ENCODE peak calls at places on chromosomes 11 and 22, in six cellular contexts. N, L, C, H, E and P are unnamed samples.
A peak's percentile ranks its signal among the peaks of the same experiment; 100 is the strongest.

GRCh38 chr11:3849297-3849874 is 6.1 kb upstream of the STIM1 start:
- DNase-seq in N (peak; percentile 53), E (no peak), H (peak; percentile 57), C (peak; percentile 41), L (no peak), P (no peak)

GRCh38 chr11:5605849-5606248 is 9.4 kb downstream of the TRIM6 start:
- DNase-seq in L (no peak), E (no peak), N (no peak), H (no peak), C (no peak), P (no peak)

GRCh38 chr22:30212996-30213441 is 33.5 kb downstream of the LIF start:
- DNase-seq in H (no peak), L (no peak), C (no peak), N (peak; percentile 47), E (no peak), P (peak; percentile 62)

GRCh38 chr11:72257551-72257950 is 13.6 kb upstream of the PHOX2A start:
- DNase-seq in C (no peak), N (no peak), L (no peak), E (no peak), H (no peak), P (no peak)

GRCh38 chr11:65501005-65501529 is 2.2 kb downstream of the MALAT1 start:
- DNase-seq in E (no peak), H (no peak), N (no peak), C (no peak), L (no peak), P (no peak)

GRCh38 chr22:46068908-46069481 is 81.3 kb upstream of the PPARA start:
- DNase-seq in N (no peak), C (no peak), H (no peak), E (no peak), L (no peak), P (no peak)

GRCh38 chr11:65891180-65892136 is 985 bp downstream of the CCDC85B start:
- DNase-seq in N (peak; percentile 65), E (no peak), C (peak; percentile 78), H (peak; percentile 73), L (peak; percentile 72), P (no peak)

GRCh38 chr11:2202071-2202899 is 30.7 kb upstream of the TH start:
- DNase-seq in C (no peak), L (no peak), N (peak; percentile 19), E (no peak), H (no peak), P (no peak)

GRCh38 chr11:79314906-79315689 is 125.7 kb downstream of the TENM4 start:
- DNase-seq in L (peak; percentile 56), E (no peak), H (no peak), C (no peak), N (no peak), P (no peak)

GRCh38 chr11:76918941-76919386 is 58.2 kb downstream of the ACER3 start:
- DNase-seq in C (peak; percentile 58), N (peak; percentile 45), E (peak; percentile 19), L (no peak), H (peak; percentile 50), P (peak; percentile 8)

GRCh38 chr11:58829736-58830135 is 14.8 kb downstream of the GLYATL2 start:
- DNase-seq in H (no peak), L (no peak), N (no peak), C (no peak), E (no peak), P (no peak)

GRCh38 chr11:34546511-34547206 is 33.1 kb upstream of the ELF5 start:
- DNase-seq in N (no peak), H (no peak), C (peak; percentile 57), E (no peak), L (no peak), P (no peak)

GRCh38 chr11:27084407-27084985 is 43.9 kb downstream of the BBOX1 start:
- DNase-seq in N (no peak), C (no peak), H (no peak), E (no peak), L (no peak), P (no peak)

GRCh38 chr11:2725367-2726300 is 25.8 kb upstream of the KCNQ1OT1 start:
- DNase-seq in N (no peak), L (no peak), H (no peak), E (no peak), C (peak; percentile 79), P (no peak)

GRCh38 chr11:117205211-117205818 is 6.1 kb downstream of the TAGLN start:
- DNase-seq in H (no peak), L (peak; percentile 56), N (no peak), E (no peak), C (no peak), P (no peak)

GRCh38 chr11:15208570-15209222 is 94.0 kb downstream of the INSC start:
- DNase-seq in E (no peak), C (peak; percentile 52), H (peak; percentile 83), N (peak; percentile 87), L (peak; percentile 92), P (peak; percentile 58)

GRCh38 chr11:89495951-89496350 is 4.8 kb upstream of the NOX4 start:
- DNase-seq in E (no peak), C (no peak), H (no peak), N (no peak), L (no peak), P (no peak)

GRCh38 chr11:11980841-11981308 is 27.6 kb downstream of the DKK3 start:
- DNase-seq in E (no peak), L (no peak), N (no peak), H (no peak), C (no peak), P (no peak)

GRCh38 chr11:70087446-70088167 is 9.5 kb downstream of the ANO1 start:
- DNase-seq in H (no peak), N (peak; percentile 51), L (peak; percentile 75), C (no peak), E (no peak), P (no peak)

GRCh38 chr22:28952857-28953256 is 69.5 kb downstream of the ZNRF3 start:
- DNase-seq in H (no peak), N (no peak), L (no peak), C (no peak), E (no peak), P (peak; percentile 29)

GRCh38 chr11:64249563-64250405 is 1.5 kb upstream of the PLCB3 start:
- DNase-seq in E (no peak), N (no peak), H (no peak), C (no peak), L (peak; percentile 65), P (no peak)

GRCh38 chr22:19971276-19972124 is 29.9 kb upstream of the TXNRD2 start:
- DNase-seq in N (no peak), H (no peak), L (no peak), C (no peak), E (no peak), P (no peak)

GRCh38 chr22:19970479-19971275 is 29.1 kb upstream of the TXNRD2 start:
- DNase-seq in H (peak; percentile 97), L (peak; percentile 96), C (peak; percentile 53), E (no peak), N (peak; percentile 91), P (peak; percentile 69)

GRCh38 chr22:19969141-19969928 is 27.7 kb upstream of the TXNRD2 start:
- DNase-seq in L (no peak), N (no peak), E (no peak), C (no peak), H (no peak), P (no peak)

GRCh38 chr22:19968450-19968891 is 26.9 kb upstream of the TXNRD2 start:
- DNase-seq in C (no peak), H (no peak), N (no peak), E (no peak), L (no peak), P (no peak)

DNA sequence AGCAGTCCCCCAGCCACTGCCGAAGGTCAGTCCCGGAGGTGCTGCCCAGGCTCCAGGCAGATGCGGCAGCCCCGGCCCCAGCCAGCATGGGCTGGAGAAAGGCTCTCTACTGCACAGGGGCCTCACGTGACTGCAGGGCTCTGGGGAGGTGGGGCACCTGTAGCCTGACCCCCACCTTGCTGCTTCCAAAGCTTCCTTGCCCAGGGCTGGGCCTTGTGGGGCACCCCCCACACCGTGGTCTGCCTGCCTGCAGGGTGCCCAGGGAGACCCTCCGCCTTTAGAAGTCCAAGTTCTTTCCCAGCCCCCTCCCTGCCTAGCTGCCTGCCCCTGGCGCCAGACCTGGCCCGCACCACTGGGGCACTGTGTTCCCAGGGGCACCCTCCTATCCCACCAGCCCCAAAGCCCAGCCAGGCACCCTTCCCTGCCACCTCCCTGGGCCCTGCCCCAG is 28.4 kb upstream of the TXNRD2 start:
- DNase-seq in H (no peak), C (no peak), E (no peak), L (no peak), N (no peak), P (no peak)
- TF ChIP-seq GABPA in H (no peak), C (no peak), E (no peak), L (no peak), N (no peak), P (no peak)

DNA sequence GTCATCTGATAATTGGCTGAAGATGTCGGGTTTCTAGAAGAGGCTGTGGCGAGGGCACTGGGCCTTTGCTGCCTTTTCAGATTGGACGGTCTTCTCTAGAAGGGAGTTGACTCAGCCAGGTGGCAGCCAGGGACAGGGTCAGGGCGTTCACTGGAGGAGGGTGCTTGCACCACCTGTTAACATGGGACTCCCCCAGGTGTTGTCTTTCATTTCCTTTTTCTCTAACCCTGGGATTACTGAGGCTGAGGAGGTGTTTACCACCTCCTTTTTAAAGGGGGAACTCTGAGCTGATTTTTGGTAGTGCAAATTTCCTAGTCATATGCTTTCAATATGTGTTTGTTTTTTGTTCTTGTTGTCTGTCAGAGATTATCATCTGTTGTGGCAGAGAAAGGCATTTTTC is 54.0 kb downstream of the LDLRAD3 start:
- DNase-seq in N (no peak), H (no peak), E (peak; percentile 24), C (no peak), L (no peak), P (no peak)
- TF ChIP-seq GABPA in N (no peak), H (no peak), E (no peak), C (no peak), L (no peak), P (no peak)

DNA sequence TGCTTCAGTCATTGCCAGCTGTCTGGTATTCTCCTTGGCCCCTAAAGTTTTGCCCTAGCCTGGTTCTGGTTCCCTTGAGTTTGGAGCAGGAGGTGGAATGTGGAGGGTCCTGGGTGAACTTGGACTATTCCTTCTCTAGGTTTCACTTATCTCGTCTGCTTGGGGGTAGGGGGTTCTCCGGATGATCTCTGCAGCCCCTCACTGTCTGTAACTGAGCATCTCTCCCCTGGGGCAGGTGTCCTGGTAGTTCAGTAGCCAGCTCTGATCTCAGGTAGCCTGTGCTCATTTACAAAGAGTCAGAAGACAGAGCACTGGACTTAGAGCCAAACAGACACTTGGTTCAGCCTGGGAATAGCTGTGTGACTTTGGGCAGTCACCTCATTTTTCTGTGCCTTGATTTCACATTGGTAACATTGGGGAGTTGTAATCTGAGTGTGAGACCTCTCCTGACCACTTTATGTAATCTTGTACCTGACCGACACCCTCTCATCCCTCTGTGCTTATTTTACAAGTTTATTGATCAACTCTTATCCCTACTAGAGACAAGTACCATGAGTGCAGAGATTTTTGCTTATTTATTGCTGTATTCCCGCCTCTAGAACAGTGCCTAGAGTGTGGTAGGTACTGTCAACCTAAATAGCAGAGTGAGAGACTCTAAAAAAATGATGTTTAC is 804 bp downstream of the CCDC134 start:
- DNase-seq in E (no peak), L (no peak), C (no peak), N (peak; percentile 10), H (no peak), P (no peak)
- TF ChIP-seq GABPA in E (no peak), L (no peak), C (no peak), N (no peak), H (no peak), P (no peak)

DNA sequence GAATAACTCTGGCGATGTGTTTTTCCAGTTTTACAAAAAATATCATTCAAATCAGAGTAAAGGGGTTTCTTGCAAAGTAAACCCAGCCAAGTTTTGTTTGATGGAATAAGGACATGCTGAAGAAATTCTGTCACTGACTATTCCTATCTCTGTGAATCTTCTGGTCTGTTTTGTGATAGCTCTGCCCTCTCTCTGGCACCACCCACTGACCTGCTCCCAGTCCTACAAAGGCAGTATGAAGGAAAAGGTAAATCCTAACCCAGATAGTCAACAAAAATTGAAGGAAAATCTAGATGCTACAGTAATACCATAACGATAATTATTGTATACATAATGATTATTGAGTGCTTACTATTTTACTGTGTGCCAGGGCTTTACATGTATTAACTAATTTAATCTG is 76.3 kb upstream of the TP53AIP1 start:
- DNase-seq in L (no peak), E (no peak), C (no peak), H (no peak), N (no peak), P (no peak)
- TF ChIP-seq GABPA in L (no peak), E (no peak), C (no peak), H (no peak), N (no peak), P (no peak)